ENCODE peak calls at places on chromosomes 3 and 15, in eight cellular contexts. D, I, K, R, A, E, L and G are unnamed samples.

GRCh38 chr15:65171428-65171827 is 13.7 kb downstream of the CLPX start:
- DNase-seq in K (no peak), R (no peak), A (no peak), D (no peak), I (no peak), L (no peak), E (no peak), G (no peak)

GRCh38 chr3:121995190-121996137 is 26.6 kb downstream of the ILDR1 start:
- DNase-seq in D (no peak), A (peak; percentile 70), L (no peak), I (peak; percentile 82), E (peak; percentile 73), R (peak; percentile 68), K (peak; percentile 79), G (peak; percentile 49)

GRCh38 chr15:61422773-61423172 is 193.7 kb upstream of the RORA start:
- DNase-seq in R (no peak), D (no peak), A (no peak), I (no peak), K (no peak), E (no peak), L (no peak), G (no peak)

GRCh38 chr15:49741721-49742120 is 120.9 kb downstream of the DTWD1 start:
- DNase-seq in R (no peak), D (no peak), I (no peak), A (no peak), L (no peak), K (no peak), E (no peak), G (no peak)

GRCh38 chr15:52440414-52440813 is 88.3 kb downstream of the MYO5A start:
- DNase-seq in E (no peak), I (no peak), D (peak; percentile 11), K (no peak), R (no peak), A (no peak), L (no peak), G (no peak)

GRCh38 chr3:120894285-120894684 is 13.7 kb upstream of the STXBP5L start:
- DNase-seq in E (peak; percentile 99), R (no peak), D (no peak), L (no peak), A (peak; percentile 43), I (no peak), K (no peak), G (peak; percentile 68)

GRCh38 chr3:46970391-46971091 is 6.0 kb downstream of the CCDC12 start:
- DNase-seq in R (no peak), K (no peak), L (no peak), I (peak; percentile 38), A (no peak), E (no peak), D (no peak), G (no peak)

GRCh38 chr15:58574612-58575011 is 142.8 kb downstream of the LIPC start:
- DNase-seq in L (no peak), E (no peak), D (no peak), R (no peak), I (no peak), K (no peak), A (no peak), G (peak; percentile 28)

GRCh38 chr15:100123611-100124010 is 218.2 kb downstream of the ADAMTS17 start:
- DNase-seq in K (no peak), R (no peak), I (no peak), E (no peak), L (no peak), D (no peak), A (no peak), G (no peak)

GRCh38 chr3:156036258-156037053 is 83.9 kb upstream of the KCNAB1 start:
- DNase-seq in D (no peak), R (no peak), K (no peak), E (no peak), A (no peak), L (no peak), I (no peak), G (no peak)

GRCh38 chr3:12452361-12453330 is 31.6 kb upstream of the TSEN2 start:
- DNase-seq in K (no peak), I (no peak), D (no peak), R (no peak), L (no peak), A (no peak), E (no peak), G (no peak)

GRCh38 chr15:32844118-32844711 is 126.4 kb downstream of the GREM1 start:
- DNase-seq in R (no peak), L (no peak), E (peak; percentile 69), A (no peak), D (no peak), I (no peak), K (peak; percentile 58), G (no peak)

GRCh38 chr3:30286007-30286669 is 320.3 kb upstream of the TGFBR2 start:
- DNase-seq in L (no peak), I (peak; percentile 58), D (no peak), K (no peak), A (peak; percentile 78), R (no peak), E (peak; percentile 52), G (peak; percentile 60)

GRCh38 chr15:69443032-69443611 is 9.5 kb upstream of the RPLP1 start:
- DNase-seq in E (no peak), I (no peak), D (no peak), A (no peak), R (no peak), L (no peak), K (peak; percentile 52), G (no peak)

GRCh38 chr15:60744826-60745225 is 265.9 kb upstream of the ICE2 start:
- DNase-seq in D (no peak), I (no peak), E (no peak), A (no peak), L (no peak), K (no peak), R (no peak), G (no peak)